ENCODE peak calls at places on chromosomes 6 and 20, in five cellular contexts. One of them, this sample, is unnamed.

GRCh38 chr6:26158581-26159416 is 71.6 kb downstream of the HFE start:
- DNase-seq in AG09309: no peak
- DNase-seq in heart right ventricle: peak
- DNase-seq in SK-N-SH: no peak
- DNase-seq in tibial nerve: peak
- DNase-seq in this sample: peak

GRCh38 chr20:22862645-22863230 is 172.4 kb upstream of the SSTR4 start:
- DNase-seq in SK-N-SH: no peak
- DNase-seq in tibial nerve: no peak
- DNase-seq in AG09309: no peak
- DNase-seq in heart right ventricle: peak
- DNase-seq in this sample: no peak

GRCh38 chr6:43359381-43359780 is 10.1 kb downstream of the ZNF318 start:
- DNase-seq in SK-N-SH: no peak
- DNase-seq in AG09309: no peak
- DNase-seq in tibial nerve: no peak
- DNase-seq in heart right ventricle: no peak
- DNase-seq in this sample: no peak

GRCh38 chr6:63817492-63818050 is 182.0 kb downstream of the PHF3 start:
- DNase-seq in tibial nerve: no peak
- DNase-seq in SK-N-SH: no peak
- DNase-seq in AG09309: no peak
- DNase-seq in heart right ventricle: no peak
- DNase-seq in this sample: no peak

GRCh38 chr6:38501931-38502330 is 137.8 kb downstream of the BTBD9 start:
- DNase-seq in heart right ventricle: no peak
- DNase-seq in tibial nerve: no peak
- DNase-seq in SK-N-SH: no peak
- DNase-seq in AG09309: no peak
- DNase-seq in this sample: no peak

GRCh38 chr6:117142145-117142544 is 123.2 kb upstream of the VGLL2 start:
- DNase-seq in SK-N-SH: no peak
- DNase-seq in tibial nerve: no peak
- DNase-seq in AG09309: no peak
- DNase-seq in heart right ventricle: no peak
- DNase-seq in this sample: no peak

GRCh38 chr20:35232575-35232974 is 6.1 kb downstream of the MMP24 start:
- DNase-seq in tibial nerve: no peak
- DNase-seq in SK-N-SH: no peak
- DNase-seq in AG09309: peak
- DNase-seq in heart right ventricle: no peak
- DNase-seq in this sample: peak

GRCh38 chr6:2147737-2148448 is 97.5 kb downstream of the GMDS start:
- DNase-seq in heart right ventricle: no peak
- DNase-seq in SK-N-SH: no peak
- DNase-seq in tibial nerve: no peak
- DNase-seq in AG09309: no peak
- DNase-seq in this sample: no peak

GRCh38 chr20:38660429-38660828 is 58.8 kb downstream of the ARHGAP40 start:
- DNase-seq in SK-N-SH: no peak
- DNase-seq in AG09309: no peak
- DNase-seq in heart right ventricle: no peak
- DNase-seq in tibial nerve: no peak
- DNase-seq in this sample: no peak

GRCh38 chr20:10178091-10178490 is 40.5 kb upstream of the SNAP25 start:
- DNase-seq in heart right ventricle: no peak
- DNase-seq in AG09309: no peak
- DNase-seq in tibial nerve: no peak
- DNase-seq in SK-N-SH: no peak
- DNase-seq in this sample: no peak

GRCh38 chr6:51753635-51754034 is 333.8 kb downstream of the PKHD1 start:
- DNase-seq in tibial nerve: no peak
- DNase-seq in heart right ventricle: peak
- DNase-seq in SK-N-SH: no peak
- DNase-seq in AG09309: no peak
- DNase-seq in this sample: no peak

GRCh38 chr20:1509237-1509636 is 18.0 kb upstream of the SIRPB2 start:
- DNase-seq in AG09309: no peak
- DNase-seq in heart right ventricle: no peak
- DNase-seq in tibial nerve: no peak
- DNase-seq in SK-N-SH: peak
- DNase-seq in this sample: no peak

GRCh38 chr6:40996591-40997247 is 42.3 kb downstream of the UNC5CL start:
- DNase-seq in SK-N-SH: no peak
- DNase-seq in AG09309: no peak
- DNase-seq in tibial nerve: no peak
- DNase-seq in heart right ventricle: no peak
- DNase-seq in this sample: no peak

GRCh38 chr20:46563170-46563847 is 12.9 kb upstream of the OCSTAMP start:
- DNase-seq in AG09309: no peak
- DNase-seq in SK-N-SH: no peak
- DNase-seq in tibial nerve: no peak
- DNase-seq in heart right ventricle: no peak
- DNase-seq in this sample: no peak

GRCh38 chr6:6696867-6697531 is 108.5 kb downstream of the LY86 start:
- DNase-seq in heart right ventricle: peak
- DNase-seq in AG09309: no peak
- DNase-seq in SK-N-SH: peak
- DNase-seq in tibial nerve: no peak
- DNase-seq in this sample: peak

GRCh38 chr20:35901678-35902544 is 52.4 kb downstream of the SCAND1 start:
- DNase-seq in heart right ventricle: no peak
- DNase-seq in SK-N-SH: no peak
- DNase-seq in AG09309: peak
- DNase-seq in tibial nerve: no peak
- DNase-seq in this sample: peak

GRCh38 chr6:39341352-39341751 is 18.9 kb upstream of the KCNK16 start:
- DNase-seq in heart right ventricle: no peak
- DNase-seq in AG09309: no peak
- DNase-seq in tibial nerve: no peak
- DNase-seq in SK-N-SH: no peak
- DNase-seq in this sample: no peak

GRCh38 chr20:42895062-42895461 is 294.6 kb downstream of the PTPRT start:
- DNase-seq in tibial nerve: no peak
- DNase-seq in heart right ventricle: no peak
- DNase-seq in SK-N-SH: no peak
- DNase-seq in AG09309: no peak
- DNase-seq in this sample: no peak

GRCh38 chr6:154123567-154123966 is 84.5 kb downstream of the OPRM1 start:
- DNase-seq in tibial nerve: no peak
- DNase-seq in SK-N-SH: no peak
- DNase-seq in heart right ventricle: no peak
- DNase-seq in AG09309: no peak
- DNase-seq in this sample: no peak

GRCh38 chr6:147950623-147950987 is 392.0 kb upstream of the SASH1 start:
- DNase-seq in SK-N-SH: no peak
- DNase-seq in AG09309: no peak
- DNase-seq in tibial nerve: peak
- DNase-seq in heart right ventricle: no peak
- DNase-seq in this sample: peak

GRCh38 chr6:156461647-156462046 is 315.5 kb upstream of the ARID1B start:
- DNase-seq in tibial nerve: no peak
- DNase-seq in heart right ventricle: no peak
- DNase-seq in AG09309: no peak
- DNase-seq in SK-N-SH: no peak
- DNase-seq in this sample: no peak

GRCh38 chr20:13723015-13723414 is 61.7 kb downstream of the ESF1 start:
- DNase-seq in SK-N-SH: peak
- DNase-seq in tibial nerve: no peak
- DNase-seq in AG09309: peak
- DNase-seq in heart right ventricle: no peak
- DNase-seq in this sample: no peak

GRCh38 chr6:84606860-84607259 is 157.5 kb downstream of the TBX18 start:
- DNase-seq in SK-N-SH: no peak
- DNase-seq in AG09309: no peak
- DNase-seq in tibial nerve: no peak
- DNase-seq in heart right ventricle: no peak
- DNase-seq in this sample: no peak

GRCh38 chr20:12660918-12661317 is 347.9 kb upstream of the SPTLC3 start:
- DNase-seq in SK-N-SH: peak
- DNase-seq in AG09309: no peak
- DNase-seq in tibial nerve: no peak
- DNase-seq in heart right ventricle: no peak
- DNase-seq in this sample: peak

GRCh38 chr20:38001981-38002380 is 31.3 kb downstream of the TTI1 start:
- DNase-seq in AG09309: no peak
- DNase-seq in tibial nerve: no peak
- DNase-seq in heart right ventricle: no peak
- DNase-seq in SK-N-SH: no peak
- DNase-seq in this sample: peak

GRCh38 chr20:62233684-62234083 is 4.6 kb upstream of the OSBPL2 start:
- DNase-seq in heart right ventricle: no peak
- DNase-seq in SK-N-SH: no peak
- DNase-seq in tibial nerve: no peak
- DNase-seq in AG09309: no peak
- DNase-seq in this sample: no peak

GRCh38 chr6:67748521-67748920 is 886.6 kb upstream of the ADGRB3 start:
- DNase-seq in AG09309: no peak
- DNase-seq in heart right ventricle: no peak
- DNase-seq in SK-N-SH: no peak
- DNase-seq in tibial nerve: no peak
- DNase-seq in this sample: no peak

GRCh38 chr20:17605131-17605660 is 35.3 kb downstream of the DSTN start:
- DNase-seq in SK-N-SH: no peak
- DNase-seq in heart right ventricle: no peak
- DNase-seq in tibial nerve: no peak
- DNase-seq in AG09309: no peak
- DNase-seq in this sample: no peak

GRCh38 chr20:32155017-32155965 is 45.8 kb downstream of the TM9SF4 start:
- DNase-seq in heart right ventricle: peak
- DNase-seq in AG09309: peak
- DNase-seq in SK-N-SH: peak
- DNase-seq in tibial nerve: peak
- DNase-seq in this sample: peak

GRCh38 chr6:93677297-93677965 is 258.1 kb upstream of the EPHA7 start:
- DNase-seq in tibial nerve: no peak
- DNase-seq in heart right ventricle: no peak
- DNase-seq in AG09309: no peak
- DNase-seq in SK-N-SH: no peak
- DNase-seq in this sample: peak
- H3K4me3 ChIP-seq in tibial nerve: no peak
- H3K4me3 ChIP-seq in heart right ventricle: no peak
- H3K4me3 ChIP-seq in AG09309: no peak
- H3K4me3 ChIP-seq in SK-N-SH: no peak
- H3K4me3 ChIP-seq in this sample: no peak

GRCh38 chr6:35215665-35216411 is 2.1 kb downstream of the SCUBE3 start:
- DNase-seq in SK-N-SH: no peak
- DNase-seq in heart right ventricle: no peak
- DNase-seq in AG09309: no peak
- DNase-seq in tibial nerve: no peak
- DNase-seq in this sample: no peak

GRCh38 chr6:35213161-35213823 is 464 bp upstream of the SCUBE3 start:
- DNase-seq in AG09309: no peak
- DNase-seq in heart right ventricle: no peak
- DNase-seq in SK-N-SH: peak
- DNase-seq in tibial nerve: no peak
- DNase-seq in this sample: no peak

GRCh38 chr6:35216412-35216732 is 2.6 kb downstream of the SCUBE3 start:
- DNase-seq in AG09309: no peak
- DNase-seq in SK-N-SH: no peak
- DNase-seq in tibial nerve: no peak
- DNase-seq in heart right ventricle: no peak
- DNase-seq in this sample: no peak

GRCh38 chr6:35214869-35215664 is 1.3 kb downstream of the SCUBE3 start:
- DNase-seq in AG09309: no peak
- DNase-seq in heart right ventricle: no peak
- DNase-seq in tibial nerve: no peak
- DNase-seq in SK-N-SH: peak
- DNase-seq in this sample: peak

GRCh38 chr6:35213824-35214756 is at the start of gene SCUBE3:
- DNase-seq in SK-N-SH: peak
- DNase-seq in AG09309: no peak
- DNase-seq in tibial nerve: no peak
- DNase-seq in heart right ventricle: peak
- DNase-seq in this sample: peak
- H3K4me3 ChIP-seq in SK-N-SH: peak
- H3K4me3 ChIP-seq in AG09309: peak
- H3K4me3 ChIP-seq in tibial nerve: peak
- H3K4me3 ChIP-seq in heart right ventricle: peak
- H3K4me3 ChIP-seq in this sample: peak

GRCh38 chr20:56925696-56926101 is 296.6 kb downstream of the TFAP2C start:
- DNase-seq in AG09309: no peak
- DNase-seq in SK-N-SH: no peak
- DNase-seq in tibial nerve: no peak
- DNase-seq in heart right ventricle: no peak
- DNase-seq in this sample: no peak
- H3K4me3 ChIP-seq in AG09309: peak
- H3K4me3 ChIP-seq in SK-N-SH: no peak
- H3K4me3 ChIP-seq in tibial nerve: peak
- H3K4me3 ChIP-seq in heart right ventricle: peak
- H3K4me3 ChIP-seq in this sample: peak

DNA sequence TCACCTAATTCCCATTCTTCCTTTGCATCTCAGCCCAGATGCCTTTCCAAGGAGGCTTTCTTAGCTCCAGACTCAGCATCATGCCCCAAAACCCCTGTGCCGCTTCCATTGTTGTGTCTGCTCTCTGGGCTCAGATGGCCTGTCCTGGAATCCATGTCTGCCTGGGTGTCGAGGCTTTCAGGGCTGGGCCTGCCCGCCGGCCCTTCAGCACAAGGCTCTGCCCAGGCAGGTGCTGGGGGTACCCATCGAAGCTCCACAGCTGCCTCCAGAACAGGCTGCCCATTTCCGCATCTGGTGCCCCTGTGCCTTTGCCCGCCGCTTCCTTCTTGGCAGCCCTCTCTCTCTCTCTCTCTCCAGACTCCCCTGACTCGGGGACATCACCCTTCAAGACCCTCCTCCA is 1.2 kb downstream of the CPXM1 start:
- DNase-seq in SK-N-SH: no peak
- DNase-seq in AG09309: no peak
- DNase-seq in tibial nerve: no peak
- DNase-seq in heart right ventricle: no peak
- DNase-seq in this sample: no peak
- H3K4me3 ChIP-seq in SK-N-SH: peak
- H3K4me3 ChIP-seq in AG09309: no peak
- H3K4me3 ChIP-seq in tibial nerve: no peak
- H3K4me3 ChIP-seq in heart right ventricle: no peak
- H3K4me3 ChIP-seq in this sample: no peak

GRCh38 chr6:82365011-82365751 is 1.6 kb downstream of the TPBG start:
- DNase-seq in tibial nerve: no peak
- DNase-seq in heart right ventricle: peak
- DNase-seq in AG09309: no peak
- DNase-seq in SK-N-SH: peak
- DNase-seq in this sample: peak
- H3K4me3 ChIP-seq in tibial nerve: peak
- H3K4me3 ChIP-seq in heart right ventricle: peak
- H3K4me3 ChIP-seq in AG09309: peak
- H3K4me3 ChIP-seq in SK-N-SH: peak
- H3K4me3 ChIP-seq in this sample: peak